ENCODE peak calls at places on chromosomes 4 and X, in seven cellular contexts. One of them, this sample, is unnamed. For H3K4me1, the result is how much of the 10 kb centered on the place peaks cover.

GRCh38 chr4:83012631-83013419 is 2.2 kb upstream of the LIN54 start:
- DNase-seq in prostate gland: peak
- DNase-seq in heart left ventricle: peak
- DNase-seq in transverse colon: peak
- DNase-seq in stomach: peak
- DNase-seq in endothelial cell of umbilical vein: peak
- DNase-seq in H1: peak
- DNase-seq in this sample: peak

GRCh38 chr4:169659736-169660670 is 39.6 kb downstream of the CLCN3 start:
- DNase-seq in prostate gland: peak
- DNase-seq in heart left ventricle: peak
- DNase-seq in transverse colon: peak
- DNase-seq in stomach: peak
- DNase-seq in endothelial cell of umbilical vein: peak
- DNase-seq in H1: no peak
- DNase-seq in this sample: peak

GRCh38 chr4:126395661-126396060 is 1080.9 kb downstream of the FAT4 start:
- DNase-seq in prostate gland: no peak
- DNase-seq in heart left ventricle: no peak
- DNase-seq in transverse colon: no peak
- DNase-seq in stomach: no peak
- DNase-seq in endothelial cell of umbilical vein: no peak
- DNase-seq in H1: no peak
- DNase-seq in this sample: no peak

GRCh38 chrX:150086371-150086770 is 148.1 kb upstream of the EOLA2 start:
- DNase-seq in prostate gland: no peak
- DNase-seq in heart left ventricle: no peak
- DNase-seq in transverse colon: no peak
- DNase-seq in stomach: no peak
- DNase-seq in endothelial cell of umbilical vein: no peak
- DNase-seq in H1: no peak
- DNase-seq in this sample: no peak

GRCh38 chrX:55201930-55202579 is 18.1 kb upstream of the PAGE5 start:
- DNase-seq in prostate gland: no peak
- DNase-seq in heart left ventricle: no peak
- DNase-seq in transverse colon: no peak
- DNase-seq in stomach: no peak
- DNase-seq in endothelial cell of umbilical vein: no peak
- DNase-seq in H1: no peak
- DNase-seq in this sample: no peak

GRCh38 chr4:85747871-85748491 is 273.0 kb downstream of the ARHGAP24 start:
- DNase-seq in prostate gland: peak
- DNase-seq in heart left ventricle: no peak
- DNase-seq in transverse colon: peak
- DNase-seq in stomach: no peak
- DNase-seq in endothelial cell of umbilical vein: peak
- DNase-seq in H1: no peak
- DNase-seq in this sample: peak

GRCh38 chr4:41881931-41882621 is 53.2 kb upstream of the TMEM33 start:
- DNase-seq in prostate gland: no peak
- DNase-seq in heart left ventricle: no peak
- DNase-seq in transverse colon: no peak
- DNase-seq in stomach: no peak
- DNase-seq in endothelial cell of umbilical vein: no peak
- DNase-seq in H1: peak
- DNase-seq in this sample: no peak

GRCh38 chr4:62709618-62710252 is 1509.6 kb downstream of the ADGRL3 start:
- DNase-seq in prostate gland: no peak
- DNase-seq in heart left ventricle: no peak
- DNase-seq in transverse colon: no peak
- DNase-seq in stomach: no peak
- DNase-seq in endothelial cell of umbilical vein: no peak
- DNase-seq in H1: no peak
- DNase-seq in this sample: no peak

GRCh38 chr4:40180356-40180755 is 16.5 kb upstream of the RHOH start:
- DNase-seq in prostate gland: no peak
- DNase-seq in heart left ventricle: no peak
- DNase-seq in transverse colon: no peak
- DNase-seq in stomach: no peak
- DNase-seq in endothelial cell of umbilical vein: peak
- DNase-seq in H1: no peak
- DNase-seq in this sample: no peak

GRCh38 chr4:55340246-55340645 is 5.8 kb upstream of the SRD5A3 start:
- DNase-seq in prostate gland: no peak
- DNase-seq in heart left ventricle: no peak
- DNase-seq in transverse colon: no peak
- DNase-seq in stomach: no peak
- DNase-seq in endothelial cell of umbilical vein: no peak
- DNase-seq in H1: no peak
- DNase-seq in this sample: no peak

GRCh38 chr4:6178757-6179156 is 21.6 kb downstream of the JAKMIP1 start:
- DNase-seq in prostate gland: no peak
- DNase-seq in heart left ventricle: no peak
- DNase-seq in transverse colon: no peak
- DNase-seq in stomach: no peak
- DNase-seq in endothelial cell of umbilical vein: no peak
- DNase-seq in H1: no peak
- DNase-seq in this sample: no peak

GRCh38 chrX:122913134-122913533 is 270.9 kb upstream of the GRIA3 start:
- DNase-seq in prostate gland: no peak
- DNase-seq in heart left ventricle: no peak
- DNase-seq in transverse colon: no peak
- DNase-seq in stomach: no peak
- DNase-seq in endothelial cell of umbilical vein: no peak
- DNase-seq in H1: no peak
- DNase-seq in this sample: no peak

GRCh38 chr4:155854597-155855226 is 11.4 kb downstream of the ASIC5 start:
- DNase-seq in prostate gland: no peak
- DNase-seq in heart left ventricle: no peak
- DNase-seq in transverse colon: no peak
- DNase-seq in stomach: no peak
- DNase-seq in endothelial cell of umbilical vein: no peak
- DNase-seq in H1: no peak
- DNase-seq in this sample: no peak

GRCh38 chrX:74291964-74292891 is 11.8 kb upstream of the ZCCHC13 start:
- DNase-seq in prostate gland: peak
- DNase-seq in heart left ventricle: peak
- DNase-seq in transverse colon: peak
- DNase-seq in stomach: peak
- DNase-seq in endothelial cell of umbilical vein: peak
- DNase-seq in H1: peak
- DNase-seq in this sample: peak

GRCh38 chrX:136262812-136263315 is 11.7 kb upstream of the MAP7D3 start:
- DNase-seq in prostate gland: no peak
- DNase-seq in heart left ventricle: no peak
- DNase-seq in transverse colon: no peak
- DNase-seq in stomach: no peak
- DNase-seq in endothelial cell of umbilical vein: no peak
- DNase-seq in H1: no peak
- DNase-seq in this sample: no peak

GRCh38 chr4:71938776-71939175 is 93.0 kb upstream of the NPFFR2 start:
- DNase-seq in prostate gland: no peak
- DNase-seq in heart left ventricle: no peak
- DNase-seq in transverse colon: no peak
- DNase-seq in stomach: no peak
- DNase-seq in endothelial cell of umbilical vein: no peak
- DNase-seq in H1: no peak
- DNase-seq in this sample: no peak

GRCh38 chr4:87118826-87119225 is 101.6 kb downstream of the KLHL8 start:
- DNase-seq in prostate gland: no peak
- DNase-seq in heart left ventricle: no peak
- DNase-seq in transverse colon: no peak
- DNase-seq in stomach: no peak
- DNase-seq in endothelial cell of umbilical vein: peak
- DNase-seq in H1: no peak
- DNase-seq in this sample: no peak

GRCh38 chr4:158314756-158315487 is 104.6 kb downstream of the TMEM144 start:
- DNase-seq in prostate gland: no peak
- DNase-seq in heart left ventricle: no peak
- DNase-seq in transverse colon: no peak
- DNase-seq in stomach: no peak
- DNase-seq in endothelial cell of umbilical vein: peak
- DNase-seq in H1: no peak
- DNase-seq in this sample: no peak

GRCh38 chr4:34250562-34250961 is 1993.8 kb downstream of the ARAP2 start:
- DNase-seq in prostate gland: no peak
- DNase-seq in heart left ventricle: no peak
- DNase-seq in transverse colon: no peak
- DNase-seq in stomach: no peak
- DNase-seq in endothelial cell of umbilical vein: no peak
- DNase-seq in H1: no peak
- DNase-seq in this sample: no peak

GRCh38 chr4:147965056-147965455 is 233.2 kb downstream of the ARHGAP10 start:
- DNase-seq in prostate gland: peak
- DNase-seq in heart left ventricle: no peak
- DNase-seq in transverse colon: peak
- DNase-seq in stomach: peak
- DNase-seq in endothelial cell of umbilical vein: no peak
- DNase-seq in H1: no peak
- DNase-seq in this sample: no peak

GRCh38 chr4:136865591-136865990 is 666.7 kb downstream of the PCDH18 start:
- DNase-seq in prostate gland: no peak
- DNase-seq in heart left ventricle: no peak
- DNase-seq in transverse colon: no peak
- DNase-seq in stomach: no peak
- DNase-seq in endothelial cell of umbilical vein: no peak
- DNase-seq in H1: no peak
- DNase-seq in this sample: no peak

GRCh38 chr4:3563403-3563802 is 31.2 kb upstream of the LRPAP1 start:
- DNase-seq in prostate gland: no peak
- DNase-seq in heart left ventricle: no peak
- DNase-seq in transverse colon: no peak
- DNase-seq in stomach: no peak
- DNase-seq in endothelial cell of umbilical vein: no peak
- DNase-seq in H1: no peak
- DNase-seq in this sample: no peak

GRCh38 chrX:119004920-119005524 is 30.6 kb downstream of the LONRF3 start:
- DNase-seq in prostate gland: peak
- DNase-seq in heart left ventricle: peak
- DNase-seq in transverse colon: peak
- DNase-seq in stomach: peak
- DNase-seq in endothelial cell of umbilical vein: peak
- DNase-seq in H1: peak
- DNase-seq in this sample: peak

GRCh38 chr4:38674206-38675144 is 10.5 kb downstream of the KLF3 start:
- DNase-seq in prostate gland: no peak
- DNase-seq in heart left ventricle: no peak
- DNase-seq in transverse colon: no peak
- DNase-seq in stomach: no peak
- DNase-seq in endothelial cell of umbilical vein: peak
- DNase-seq in H1: no peak
- DNase-seq in this sample: peak
- H3K4me1 ChIP-seq in prostate gland: half or more
- H3K4me1 ChIP-seq in heart left ventricle: half or more
- H3K4me1 ChIP-seq in transverse colon: half or more
- H3K4me1 ChIP-seq in stomach: half or more
- H3K4me1 ChIP-seq in endothelial cell of umbilical vein: half or more
- H3K4me1 ChIP-seq in H1: under half
- H3K4me1 ChIP-seq in this sample: half or more

DNA sequence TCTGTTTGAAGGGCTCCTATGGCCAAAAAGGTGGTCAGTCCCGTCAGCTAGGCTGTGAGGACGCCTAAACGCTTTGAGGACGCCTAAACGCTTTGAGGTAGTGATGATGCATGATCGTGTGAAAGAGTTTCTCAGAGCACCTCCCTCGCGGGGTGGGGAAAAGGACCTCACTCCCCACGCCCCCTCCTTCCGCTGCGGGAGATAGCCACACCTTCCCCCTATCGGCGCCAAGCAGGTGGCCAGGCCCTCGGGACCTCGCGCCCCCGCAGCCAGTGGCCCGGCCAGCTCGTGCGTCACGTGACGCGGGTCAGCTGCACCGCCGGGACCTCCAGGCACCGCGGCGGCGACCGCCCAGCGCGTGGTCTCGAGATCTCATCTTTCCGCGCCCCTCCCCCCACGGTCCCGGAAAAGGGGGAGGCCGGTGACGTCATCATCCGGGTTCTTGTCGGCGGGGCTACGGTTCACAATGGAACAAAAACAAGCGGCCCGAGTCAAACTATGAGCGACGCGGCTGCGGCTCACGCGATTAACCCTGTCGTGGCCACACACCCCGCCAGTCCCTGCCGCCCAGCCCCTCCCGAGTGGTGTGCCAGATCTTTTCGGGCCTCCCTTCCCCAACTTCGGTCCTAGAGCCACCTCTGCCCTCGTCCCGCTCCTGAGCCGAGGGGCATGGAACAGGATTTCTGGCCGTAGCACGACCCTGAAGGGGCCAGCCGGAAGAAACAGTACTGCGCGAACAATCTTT is 713 bp upstream of the USP9X start:
- DNase-seq in prostate gland: peak
- DNase-seq in heart left ventricle: peak
- DNase-seq in transverse colon: peak
- DNase-seq in stomach: peak
- DNase-seq in endothelial cell of umbilical vein: peak
- DNase-seq in H1: peak
- DNase-seq in this sample: peak
- TF ChIP-seq CTCF in prostate gland: peak
- TF ChIP-seq CTCF in heart left ventricle: no peak
- TF ChIP-seq CTCF in transverse colon: no peak
- TF ChIP-seq CTCF in stomach: no peak
- TF ChIP-seq CTCF in endothelial cell of umbilical vein: no peak
- TF ChIP-seq CTCF in H1: no peak
- TF ChIP-seq CTCF in this sample: no peak

DNA sequence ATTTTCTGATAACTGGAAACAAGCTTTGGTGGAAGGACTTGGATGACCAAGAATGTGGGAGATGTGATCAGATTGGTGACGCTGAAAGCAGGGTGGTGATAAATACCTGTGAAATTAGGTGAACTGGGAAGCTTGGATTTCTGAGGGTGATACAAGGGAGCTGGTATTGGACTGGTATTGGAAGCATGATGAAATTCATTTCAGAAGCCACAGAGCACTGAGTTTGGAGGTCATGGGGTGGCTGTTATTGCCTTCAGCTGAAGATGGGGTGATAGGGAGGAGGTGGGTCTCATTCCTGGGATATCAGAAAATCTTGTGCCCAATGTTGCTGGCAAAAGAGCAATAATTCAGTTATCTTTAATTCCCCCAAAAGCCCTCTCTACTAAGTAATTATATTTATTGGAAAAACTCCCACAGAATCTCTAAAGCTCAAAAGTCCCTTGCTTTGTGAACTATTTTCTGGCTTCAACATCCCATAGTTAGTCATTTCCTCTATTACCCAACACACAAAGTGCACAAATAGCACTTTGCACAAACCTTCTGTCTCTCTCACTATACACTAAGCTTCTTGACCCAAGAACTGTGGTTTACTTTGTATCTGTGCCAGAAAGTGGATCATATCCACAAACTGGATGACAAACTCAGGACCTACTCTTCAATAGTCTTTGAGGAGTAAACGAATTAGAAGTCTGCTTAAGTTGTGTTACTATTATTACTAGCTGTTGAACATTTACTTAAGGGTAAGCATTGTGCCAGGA is 23.1 kb upstream of the CAMK2D start:
- DNase-seq in prostate gland: no peak
- DNase-seq in heart left ventricle: no peak
- DNase-seq in transverse colon: no peak
- DNase-seq in stomach: no peak
- DNase-seq in endothelial cell of umbilical vein: peak
- DNase-seq in H1: no peak
- DNase-seq in this sample: no peak
- TF ChIP-seq POLR2A in prostate gland: no peak
- TF ChIP-seq POLR2A in heart left ventricle: no peak
- TF ChIP-seq POLR2A in transverse colon: no peak
- TF ChIP-seq POLR2A in stomach: no peak
- TF ChIP-seq POLR2A in endothelial cell of umbilical vein: no peak
- TF ChIP-seq POLR2A in H1: no peak
- TF ChIP-seq POLR2A in this sample: no peak

GRCh38 chrX:53547668-53548067 is 113.5 kb upstream of the HSD17B10 start:
- DNase-seq in prostate gland: no peak
- DNase-seq in heart left ventricle: no peak
- DNase-seq in transverse colon: no peak
- DNase-seq in stomach: no peak
- DNase-seq in endothelial cell of umbilical vein: no peak
- DNase-seq in H1: no peak
- DNase-seq in this sample: no peak
- H3K4me1 ChIP-seq in prostate gland: under half
- H3K4me1 ChIP-seq in heart left ventricle: under half
- H3K4me1 ChIP-seq in transverse colon: under half
- H3K4me1 ChIP-seq in stomach: under half
- H3K4me1 ChIP-seq in endothelial cell of umbilical vein: under half
- H3K4me1 ChIP-seq in H1: under half
- H3K4me1 ChIP-seq in this sample: under half